ENCODE peak calls at places on chromosome 4, in six cellular contexts. E is GM13976, K is hypothalamus, H is fibroblast of lung, S is T-helper 1 cell, L is B cell. Q is an unnamed sample.

GRCh38 chr4:106208481-106209460 is 107.2 kb downstream of the TBCK start:
- DNase-seq in E (no peak), K (no peak), H (no peak), S (no peak), L (no peak), Q (no peak)

GRCh38 chr4:11470709-11471441 is 42.2 kb upstream of the HS3ST1 start:
- DNase-seq in E (no peak), K (no peak), H (no peak), S (no peak), L (no peak), Q (no peak)

GRCh38 chr4:110164251-110164650 is 34.2 kb downstream of the ELOVL6 start:
- DNase-seq in E (no peak), K (no peak), H (peak; percentile 76), S (no peak), L (no peak), Q (no peak)

GRCh38 chr4:57548856-57549255 is 438.7 kb upstream of the IGFBP7 start:
- DNase-seq in E (no peak), K (no peak), H (no peak), S (no peak), L (no peak), Q (no peak)

GRCh38 chr4:135250040-135250439 is 1048.5 kb upstream of the PABPC4L start:
- DNase-seq in E (no peak), K (no peak), H (no peak), S (no peak), L (no peak), Q (no peak)

GRCh38 chr4:141645611-141646340 is 9.4 kb downstream of the IL15 start:
- DNase-seq in E (no peak), K (no peak), H (peak; percentile 97), S (no peak), L (no peak), Q (no peak)

GRCh38 chr4:73707918-73708577 is 32.3 kb upstream of the CXCL8 start:
- DNase-seq in E (no peak), K (no peak), H (peak; percentile 97), S (no peak), L (no peak), Q (no peak)

GRCh38 chr4:126071346-126072333 is 756.9 kb downstream of the FAT4 start:
- DNase-seq in E (no peak), K (no peak), H (peak; percentile 91), S (no peak), L (no peak), Q (no peak)

GRCh38 chr4:185933078-185933581 is 121.1 kb upstream of the SORBS2 start:
- DNase-seq in E (no peak), K (no peak), H (peak; percentile 87), S (no peak), L (no peak), Q (no peak)

GRCh38 chr4:97987019-97987648 is 156.1 kb downstream of the STPG2 start:
- DNase-seq in E (peak; percentile 20), K (no peak), H (peak; percentile 31), S (no peak), L (no peak), Q (no peak)

GRCh38 chr4:114091546-114091945 is 112.1 kb upstream of the ARSJ start:
- DNase-seq in E (no peak), K (no peak), H (peak; percentile 73), S (no peak), L (no peak), Q (no peak)

GRCh38 chr4:25402521-25402920 is 25.5 kb downstream of the ANAPC4 start:
- DNase-seq in E (no peak), K (no peak), H (peak; percentile 56), S (no peak), L (no peak), Q (no peak)

GRCh38 chr4:169272265-169272886 is 1.6 kb upstream of the SH3RF1 start:
- DNase-seq in E (peak; percentile 69), K (no peak), H (peak; percentile 87), S (no peak), L (peak; percentile 27), Q (no peak)

GRCh38 chr4:168694669-168695068 is 197.8 kb downstream of the PALLD start:
- DNase-seq in E (no peak), K (no peak), H (peak; percentile 94), S (no peak), L (no peak), Q (no peak)

GRCh38 chr4:72323227-72323626 is 245.8 kb downstream of the ADAMTS3 start:
- DNase-seq in E (no peak), K (no peak), H (peak; percentile 38), S (no peak), L (no peak), Q (no peak)

GRCh38 chr4:142777045-142777743 is 68.9 kb downstream of the INPP4B start:
- DNase-seq in E (no peak), K (no peak), H (no peak), S (no peak), L (no peak), Q (no peak)

GRCh38 chr4:139754913-139755312 is 89.3 kb downstream of the MGST2 start:
- DNase-seq in E (no peak), K (no peak), H (no peak), S (no peak), L (no peak), Q (no peak)

GRCh38 chr4:141810702-141811365 is 174.5 kb downstream of the IL15 start:
- DNase-seq in E (no peak), K (no peak), H (peak; percentile 83), S (no peak), L (no peak), Q (no peak)

GRCh38 chr4:70737006-70737405 is 15.2 kb downstream of the RUFY3 start:
- DNase-seq in E (no peak), K (no peak), H (no peak), S (no peak), L (no peak), Q (no peak)

GRCh38 chr4:7366958-7367353 is 67.8 kb downstream of the PSAPL1 start:
- DNase-seq in E (no peak), K (no peak), H (no peak), S (no peak), L (no peak), Q (no peak)

GRCh38 chr4:139154538-139154937 is 22.5 kb downstream of the ELF2 start:
- DNase-seq in E (no peak), K (no peak), H (no peak), S (no peak), L (no peak), Q (no peak)

GRCh38 chr4:56288663-56289062 is 98.6 kb downstream of the AASDH start:
- DNase-seq in E (no peak), K (no peak), H (no peak), S (no peak), L (no peak), Q (no peak)

GRCh38 chr4:30630431-30630830 is 89.7 kb upstream of the PCDH7 start:
- DNase-seq in E (no peak), K (no peak), H (no peak), S (no peak), L (no peak), Q (no peak)

GRCh38 chr4:78298618-78299017 is 241.5 kb downstream of the FRAS1 start:
- DNase-seq in E (no peak), K (no peak), H (peak; percentile 79), S (no peak), L (no peak), Q (no peak)

GRCh38 chr4:74328501-74328900 is 20.2 kb downstream of the EPGN start:
- DNase-seq in E (no peak), K (no peak), H (no peak), S (no peak), L (no peak), Q (no peak)

GRCh38 chr4:59848457-59848856 is 1351.7 kb upstream of the ADGRL3 start:
- DNase-seq in E (no peak), K (no peak), H (no peak), S (no peak), L (no peak), Q (no peak)

GRCh38 chr4:77776182-77777134 is 42.7 kb downstream of the CNOT6L start:
- DNase-seq in E (no peak), K (no peak), H (peak; percentile 25), S (no peak), L (no peak), Q (no peak)

GRCh38 chr4:39637572-39638357 is 900 bp downstream of the SMIM14 start:
- DNase-seq in E (peak; percentile 50), K (peak; percentile 43), H (peak; percentile 78), S (no peak), L (peak; percentile 26), Q (no peak)

GRCh38 chr4:107885865-107886264 is 45.5 kb upstream of the CYP2U1 start:
- DNase-seq in E (no peak), K (no peak), H (no peak), S (no peak), L (no peak), Q (no peak)

GRCh38 chr4:179372746-179373145 is 1930.5 kb upstream of the AGA start:
- DNase-seq in E (no peak), K (no peak), H (no peak), S (no peak), L (no peak), Q (no peak)

Q was measured in T-helper 22 cell.